ENCODE peak calls at places on chromosome 22, in four cellular contexts. Q is IMR-90, S is H1, O is mesendoderm. X is an unnamed sample.

GRCh38 chr22:44171486-44172076 is 9.1 kb upstream of the PARVG start:
- DNase-seq in Q (no peak), S (no peak), O (no peak), X (no peak)

GRCh38 chr22:42412744-42413220 is 19.4 kb downstream of the NFAM1 start:
- DNase-seq in Q (no peak), S (no peak), O (peak; percentile 68), X (peak; percentile 56)

GRCh38 chr22:39257522-39258475 is 13.0 kb upstream of the PDGFB start:
- DNase-seq in Q (no peak), S (no peak), O (no peak), X (no peak)

GRCh38 chr22:50089231-50090140 is at the start of gene MOV10L1:
- DNase-seq in Q (no peak), S (no peak), O (no peak), X (peak; percentile 70)

GRCh38 chr22:48147831-48148230 is 1385.4 kb downstream of the TBC1D22A start:
- DNase-seq in Q (no peak), S (no peak), O (no peak), X (no peak)

GRCh38 chr22:38412435-38413084 is 42.4 kb downstream of the KCNJ4 start:
- DNase-seq in Q (no peak), S (no peak), O (no peak), X (peak; percentile 63)

GRCh38 chr22:30426395-30427353 is 1.1 kb downstream of the MTFP1 start:
- DNase-seq in Q (peak; percentile 59), S (peak; percentile 84), O (peak; percentile 93), X (peak; percentile 91)

GRCh38 chr22:29487587-29487986 is 7.6 kb downstream of the NEFH start:
- DNase-seq in Q (no peak), S (no peak), O (no peak), X (no peak)

GRCh38 chr22:38298312-38299000 is 18.8 kb downstream of the CSNK1E start:
- DNase-seq in Q (peak; percentile 88), S (no peak), O (peak; percentile 96), X (peak; percentile 74)

GRCh38 chr22:50705219-50705691 is 32.6 kb downstream of the SHANK3 start:
- DNase-seq in Q (peak; percentile 70), S (peak; percentile 44), O (peak; percentile 95), X (peak; percentile 91)

GRCh38 chr22:20922141-20922751 is 5.0 kb downstream of the CRKL start:
- DNase-seq in Q (no peak), S (no peak), O (peak; percentile 32), X (no peak)

GRCh38 chr22:39665661-39666431 is 95.3 kb downstream of the CACNA1I start:
- DNase-seq in Q (no peak), S (no peak), O (no peak), X (no peak)

DNA sequence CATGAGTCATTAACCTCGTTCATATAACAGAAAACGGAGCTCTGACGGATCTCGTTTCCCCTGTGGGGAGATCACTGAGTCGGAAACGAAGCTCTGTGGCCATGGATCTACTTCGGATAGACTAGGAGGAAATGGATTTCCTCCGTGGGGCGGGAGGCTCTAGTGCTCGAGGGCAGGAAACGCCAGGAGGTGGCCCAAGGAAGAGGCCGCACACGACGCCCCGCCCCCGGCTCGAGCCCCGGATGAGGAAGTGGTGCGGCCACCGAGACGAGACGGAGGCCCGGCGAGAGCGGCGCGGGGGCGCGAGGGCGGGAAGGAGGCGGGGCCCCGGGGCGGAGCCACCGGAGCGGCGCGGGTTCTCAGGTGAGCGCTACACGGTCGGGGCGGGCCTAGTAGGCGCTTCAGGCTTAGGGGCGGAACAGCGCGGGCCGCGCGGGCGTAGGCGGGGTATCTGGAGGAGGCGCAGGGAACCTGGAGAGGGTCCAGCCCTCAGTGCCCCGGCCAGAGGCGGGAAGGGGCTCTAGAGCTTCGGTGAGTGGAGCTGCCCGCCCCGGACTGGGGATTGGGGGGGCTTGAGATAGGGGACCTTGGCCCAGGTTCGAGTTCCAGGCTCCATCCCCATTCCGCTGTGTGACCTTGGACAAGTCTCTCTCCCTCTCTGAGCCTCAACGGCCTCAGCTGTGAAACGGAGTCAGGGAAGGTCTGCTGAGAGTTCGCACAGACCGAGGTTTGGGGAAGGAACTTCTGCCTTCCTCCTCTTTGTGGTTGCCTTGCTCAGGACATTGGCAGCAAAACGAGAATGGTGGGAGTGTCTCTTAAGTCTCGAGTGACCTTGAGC is at the start of gene DEPDC5:
- DNase-seq in Q (peak; percentile 86), S (peak; percentile 80), O (peak; percentile 98), X (peak; percentile 98)
- H2BK5ac ChIP-seq in Q (peak within 1 kb of the TSS; percentile 80), S (peak within 1 kb of the TSS; percentile 67), O (peak within 1 kb of the TSS; percentile 89), X (no peak within 1 kb of the TSS)

GRCh38 chr22:45722006-45722405 is 50.4 kb downstream of the ATXN10 start:
- DNase-seq in Q (no peak), S (no peak), O (no peak), X (no peak)
- H4K5ac ChIP-seq in Q (no peak overlapping the region), S (no peak overlapping the region), O (no peak overlapping the region), X (no peak overlapping the region)

GRCh38 chr22:19887251-19887985 is 32.7 kb upstream of the GNB1L start:
- DNase-seq in Q (no peak), S (no peak), O (no peak), X (no peak)

GRCh38 chr22:19885841-19886592 is 31.3 kb upstream of the GNB1L start:
- DNase-seq in Q (no peak), S (no peak), O (no peak), X (no peak)

GRCh38 chr22:19886605-19887250 is 32.1 kb upstream of the GNB1L start:
- DNase-seq in Q (peak; percentile 61), S (no peak), O (no peak), X (no peak)

GRCh38 chr22:19884161-19884953 is 29.7 kb upstream of the GNB1L start:
- DNase-seq in Q (no peak), S (no peak), O (no peak), X (no peak)

GRCh38 chr22:19884954-19885751 is 30.5 kb upstream of the GNB1L start:
- DNase-seq in Q (no peak), S (no peak), O (no peak), X (no peak)
- H4K8ac ChIP-seq in Q (peak overlapping the region; percentile 63), S (no peak overlapping the region), O (no peak overlapping the region), X (no peak overlapping the region)

DNA sequence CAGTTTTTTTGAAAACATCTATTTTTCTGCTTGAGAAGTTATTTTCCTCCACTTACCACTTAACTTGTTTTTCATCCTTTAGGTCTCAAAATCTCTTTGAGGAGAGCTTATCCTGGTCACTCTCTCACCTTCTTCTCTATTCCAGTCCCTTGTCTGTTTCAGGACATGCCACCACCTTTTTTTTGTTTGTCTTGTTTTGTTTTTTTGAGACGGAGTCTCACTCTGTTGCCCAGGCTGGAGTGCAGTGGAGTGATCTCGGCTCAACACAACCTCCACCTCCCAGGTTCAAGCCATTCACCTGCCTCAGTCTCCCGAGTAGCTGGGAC is 4.6 kb upstream of the BCL2L13 start:
- DNase-seq in Q (no peak), S (no peak), O (no peak), X (no peak)
- H2BK5ac ChIP-seq in Q (peak overlapping the region; percentile 95), S (no peak overlapping the region), O (no peak overlapping the region), X (no peak overlapping the region)

DNA sequence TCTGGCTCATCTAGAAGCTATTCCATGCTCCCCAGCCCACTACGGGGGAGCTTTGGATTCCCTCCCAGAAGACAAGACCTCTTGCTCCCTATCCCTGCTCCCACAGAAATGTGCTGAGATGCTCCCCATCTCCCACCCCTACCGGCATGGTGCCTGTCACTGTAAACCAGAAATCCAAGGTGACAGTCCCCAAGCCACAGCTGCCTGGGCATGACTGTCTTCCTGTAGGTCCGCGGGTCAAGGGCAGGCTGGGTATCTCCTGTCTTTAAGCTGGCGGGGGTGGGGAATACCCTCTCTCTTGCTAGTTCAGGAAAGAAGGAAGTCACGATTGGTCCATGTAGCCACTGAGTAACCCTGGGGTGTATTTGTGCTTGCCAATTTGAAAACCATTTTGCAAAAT is 12.4 kb upstream of the MYO18B start:
- DNase-seq in Q (no peak), S (no peak), O (no peak), X (peak; percentile 22)
- H4K5ac ChIP-seq in Q (no peak overlapping the region), S (no peak overlapping the region), O (no peak overlapping the region), X (no peak overlapping the region)

DNA sequence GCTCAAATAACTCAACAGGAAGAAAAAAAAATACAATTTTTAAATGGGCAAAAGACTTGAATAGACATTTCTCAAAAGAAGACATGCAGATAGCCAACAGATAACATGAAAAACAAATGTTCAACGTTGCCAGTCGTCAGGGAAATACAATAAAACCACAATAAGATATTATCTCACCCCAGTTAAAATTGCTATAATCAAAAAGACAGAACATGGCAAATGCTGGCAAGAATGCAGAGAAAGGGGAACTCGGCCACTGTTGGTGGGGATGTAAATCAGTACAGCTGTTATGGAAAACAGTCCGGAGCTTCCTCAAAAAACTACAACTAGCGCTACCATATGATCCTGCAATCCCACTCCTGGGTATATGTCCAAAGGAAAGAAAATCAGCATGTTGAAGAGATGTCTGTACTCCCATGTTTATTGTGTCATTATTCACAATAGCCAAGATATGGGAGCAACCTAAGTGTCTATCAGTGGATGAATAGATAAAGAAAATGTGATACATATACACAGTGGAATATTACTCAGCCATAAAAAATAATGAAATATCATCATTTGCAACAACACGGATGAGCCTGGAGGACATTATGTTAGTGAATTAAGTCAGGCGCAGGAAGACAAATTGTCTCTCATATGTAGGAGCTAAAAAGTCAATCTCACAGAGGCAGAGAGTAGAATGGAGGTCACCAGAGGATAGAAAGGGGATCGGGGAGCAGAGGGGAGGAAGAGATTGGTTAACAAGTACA is 12.2 kb upstream of the CYTH4 start:
- DNase-seq in Q (no peak), S (no peak), O (no peak), X (no peak)
- H4K8ac ChIP-seq in Q (no peak overlapping the region), S (no peak overlapping the region), O (no peak overlapping the region), X (no peak overlapping the region)

GRCh38 chr22:32880061-32880460 is 78.6 kb downstream of the TIMP3 start:
- DNase-seq in Q (peak; percentile 63), S (no peak), O (no peak), X (no peak)

GRCh38 chr22:32879550-32879949 is 78.0 kb downstream of the TIMP3 start:
- DNase-seq in Q (no peak), S (no peak), O (no peak), X (no peak)

GRCh38 chr22:32880906-32881596 is 79.5 kb downstream of the TIMP3 start:
- DNase-seq in Q (peak; percentile 73), S (no peak), O (peak; percentile 81), X (no peak)

GRCh38 chr22:32883131-32883530 is 81.6 kb downstream of the TIMP3 start:
- DNase-seq in Q (no peak), S (no peak), O (no peak), X (no peak)

DNA sequence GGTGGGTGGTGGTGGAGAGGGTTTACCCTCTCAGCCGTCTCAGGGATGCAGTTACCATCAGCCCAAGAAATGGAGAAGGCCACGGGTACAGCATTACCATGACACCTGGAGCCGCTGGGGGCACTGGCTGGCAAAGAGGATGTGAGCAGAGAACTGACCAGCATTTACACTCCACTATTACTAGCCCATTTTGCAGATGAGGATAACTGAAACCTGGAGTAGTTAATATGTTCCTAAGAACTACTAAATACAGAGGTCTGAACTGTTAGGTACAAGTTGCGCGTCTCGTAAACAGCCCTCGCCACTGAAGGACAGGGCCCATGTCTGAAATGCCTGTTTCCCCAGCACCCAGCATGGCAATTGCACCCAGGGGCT is 79.0 kb downstream of the TIMP3 start:
- DNase-seq in Q (no peak), S (no peak), O (no peak), X (no peak)
- H2BK5ac ChIP-seq in Q (no peak overlapping the region), S (no peak overlapping the region), O (no peak overlapping the region), X (no peak overlapping the region)

GRCh38 chr22:28029201-28029948 is 110.3 kb upstream of the PITPNB start:
- DNase-seq in Q (peak; percentile 49), S (no peak), O (peak; percentile 51), X (no peak)
- H4K5ac ChIP-seq in Q (no peak overlapping the region), S (no peak overlapping the region), O (no peak overlapping the region), X (no peak overlapping the region)

GRCh38 chr22:22384668-22385244 is 123.8 kb downstream of the ZNF280B start:
- DNase-seq in Q (no peak), S (no peak), O (no peak), X (no peak)
- H4K8ac ChIP-seq in Q (no peak overlapping the region), S (no peak overlapping the region), O (no peak overlapping the region), X (no peak overlapping the region)

X was measured in H9.